ENCODE peak calls at places on chromosome 16, in seven cellular contexts. P, L, B, C, F, N and K are unnamed samples.
A peak's percentile ranks its signal among the peaks of the same experiment; 100 is the strongest.

GRCh38 chr16:2507052-2507678 is 6.6 kb upstream of the ATP6V0C start:
- DNase-seq in P (no peak), L (no peak), B (no peak), C (no peak), F (peak; percentile 52), N (no peak), K (no peak)

GRCh38 chr16:89417352-89417751 is 73.0 kb downstream of the ANKRD11 start:
- DNase-seq in P (no peak), L (no peak), B (no peak), C (no peak), F (no peak), N (no peak), K (no peak)

GRCh38 chr16:85136705-85137322 is 24.5 kb upstream of the CIBAR2 start:
- DNase-seq in P (no peak), L (no peak), B (peak; percentile 43), C (no peak), F (peak; percentile 57), N (no peak), K (no peak)

GRCh38 chr16:70644763-70645597 is 1.4 kb upstream of the IL34 start:
- DNase-seq in P (no peak), L (no peak), B (no peak), C (no peak), F (peak; percentile 48), N (no peak), K (no peak)

GRCh38 chr16:73190688-73191087 is 142.8 kb upstream of the ZFHX3 start:
- DNase-seq in P (no peak), L (no peak), B (no peak), C (no peak), F (no peak), N (no peak), K (no peak)

GRCh38 chr16:12111223-12111622 is 134.7 kb downstream of the SNX29 start:
- DNase-seq in P (no peak), L (no peak), B (no peak), C (no peak), F (no peak), N (no peak), K (no peak)

GRCh38 chr16:2904922-2905240 is 6.8 kb upstream of the FLYWCH1 start:
- DNase-seq in P (no peak), L (no peak), B (no peak), C (no peak), F (no peak), N (no peak), K (no peak)

GRCh38 chr16:30121741-30122620 is 1.0 kb downstream of the MAPK3 start:
- DNase-seq in P (no peak), L (no peak), B (peak; percentile 29), C (no peak), F (no peak), N (no peak), K (no peak)

GRCh38 chr16:89041571-89042481 is 51.8 kb upstream of the ACSF3 start:
- DNase-seq in P (no peak), L (no peak), B (no peak), C (no peak), F (no peak), N (no peak), K (no peak)

GRCh38 chr16:53131363-53132071 is 76.7 kb downstream of the CHD9 start:
- DNase-seq in P (peak; percentile 30), L (peak; percentile 27), B (peak; percentile 78), C (peak; percentile 67), F (peak; percentile 77), N (peak; percentile 37), K (peak; percentile 43)

GRCh38 chr16:24552705-24553104 is 13.3 kb downstream of the RBBP6 start:
- DNase-seq in P (no peak), L (no peak), B (no peak), C (no peak), F (no peak), N (no peak), K (no peak)

GRCh38 chr16:12900599-12901203 is 697 bp upstream of the SHISA9 start:
- DNase-seq in P (peak; percentile 31), L (no peak), B (no peak), C (no peak), F (no peak), N (no peak), K (no peak)

GRCh38 chr16:2480948-2481347 is 6.0 kb downstream of the TBC1D24 start:
- DNase-seq in P (no peak), L (no peak), B (no peak), C (no peak), F (no peak), N (no peak), K (no peak)

GRCh38 chr16:51532551-51532950 is 381.5 kb upstream of the SALL1 start:
- DNase-seq in P (no peak), L (no peak), B (no peak), C (no peak), F (no peak), N (no peak), K (no peak)

GRCh38 chr16:4113358-4114256 is 2.6 kb downstream of the ADCY9 start:
- DNase-seq in P (no peak), L (no peak), B (no peak), C (no peak), F (no peak), N (no peak), K (no peak)

GRCh38 chr16:70438325-70438982 is 446 bp downstream of the ST3GAL2 start:
- DNase-seq in P (peak; percentile 41), L (no peak), B (no peak), C (no peak), F (peak; percentile 46), N (no peak), K (no peak)

GRCh38 chr16:53257001-53257400 is 177.3 kb upstream of the RBL2 start:
- DNase-seq in P (no peak), L (no peak), B (peak; percentile 67), C (no peak), F (no peak), N (no peak), K (no peak)

GRCh38 chr16:88655053-88655732 is 4.3 kb upstream of the CYBA start:
- DNase-seq in P (no peak), L (no peak), B (no peak), C (no peak), F (no peak), N (no peak), K (no peak)

GRCh38 chr16:54648575-54648974 is 282.1 kb upstream of the IRX5 start:
- DNase-seq in P (no peak), L (no peak), B (no peak), C (no peak), F (no peak), N (no peak), K (no peak)

GRCh38 chr16:59886021-59886420 is 1151.9 kb upstream of the GOT2 start:
- DNase-seq in P (no peak), L (no peak), B (peak; percentile 62), C (no peak), F (no peak), N (no peak), K (no peak)

GRCh38 chr16:22726868-22727267 is 87.1 kb upstream of the HS3ST2 start:
- DNase-seq in P (no peak), L (no peak), B (no peak), C (no peak), F (no peak), N (no peak), K (no peak)